ENCODE peak calls at places on chromosomes 11 and 22, in five cellular contexts. E is head of caudate nucleus, L is cardiac fibroblast, D is endothelial cell, H is left lobe of liver. J is an unnamed sample.

GRCh38 chr22:44442856-44443595 is 55.0 kb downstream of the RTL6 start:
- DNase-seq in E (no peak), D (peak), H (no peak), L (no peak), J (no peak)

GRCh38 chr22:19959043-19959586 is 17.5 kb upstream of the TXNRD2 start:
- DNase-seq in L (peak), D (peak), H (peak), E (no peak), J (peak)

GRCh38 chr22:37777122-37777687 is 30.5 kb upstream of the GCAT start:
- DNase-seq in H (peak), L (peak), D (no peak), E (no peak), J (peak)

GRCh38 chr11:3164540-3165151 is 464 bp downstream of the OSBPL5 start:
- DNase-seq in D (no peak), E (peak), H (no peak), L (no peak), J (no peak)

GRCh38 chr11:118623291-118623655 is 15.9 kb downstream of the PHLDB1 start:
- DNase-seq in H (no peak), L (peak), D (no peak), E (no peak), J (peak)

GRCh38 chr11:129975543-129975942 is 27.1 kb downstream of the PRDM10 start:
- DNase-seq in L (no peak), H (no peak), E (no peak), D (no peak), J (no peak)

GRCh38 chr11:120180571-120181445 is 30.0 kb upstream of the OAF start:
- DNase-seq in H (peak), D (no peak), E (no peak), L (peak), J (peak)

GRCh38 chr11:58575377-58576020 is at the start of gene LPXN:
- DNase-seq in D (no peak), E (no peak), H (no peak), L (peak), J (peak)

J was measured in fibroblast of pulmonary artery.